ENCODE peak calls at places on chromosomes 3 and 15, in five cellular contexts. Z is K562, W is HepG2, D is GM12878, Y is H1. A is an unnamed sample. For H4K20me1, the result is how much of the 10 kb centered on the place peaks cover.

GRCh38 chr3:71129611-71130515 is 453.7 kb downstream of the FOXP1 start:
- DNase-seq in Y (no peak), Z (no peak), D (no peak), W (no peak), A (no peak)

GRCh38 chr15:98609144-98609852 is 39.0 kb upstream of the IGF1R start:
- DNase-seq in Z (no peak), Y (peak), D (no peak), W (no peak), A (no peak)

GRCh38 chr15:57069423-57069822 is 151.0 kb downstream of the TCF12 start:
- DNase-seq in Z (no peak), W (no peak), D (no peak), Y (no peak), A (no peak)

GRCh38 chr3:17770682-17771081 is 28.3 kb upstream of the TBC1D5 start:
- DNase-seq in W (no peak), D (no peak), Z (no peak), Y (no peak), A (no peak)

GRCh38 chr15:55108858-55109518 is 87.8 kb downstream of the RSL24D1 start:
- DNase-seq in Y (peak), D (peak), Z (peak), W (peak), A (peak)

GRCh38 chr3:131491775-131492174 is 11.0 kb downstream of the MRPL3 start:
- DNase-seq in Y (no peak), Z (no peak), D (no peak), W (no peak), A (no peak)

GRCh38 chr3:66418432-66419052 is 82.3 kb downstream of the LRIG1 start:
- DNase-seq in Z (no peak), Y (no peak), D (no peak), W (no peak), A (no peak)

GRCh38 chr3:194985031-194985578 is 285.9 kb downstream of the XXYLT1 start:
- DNase-seq in D (no peak), Y (peak), Z (no peak), W (peak), A (no peak)

GRCh38 chr3:31981206-31982181 is at the start of the genes OSBPL10 and ZNF860:
- DNase-seq in Y (peak), W (peak), D (no peak), Z (peak), A (peak)

GRCh38 chr3:194877311-194878119 is 191.8 kb downstream of the FAM43A start:
- DNase-seq in D (no peak), Y (peak), W (peak), Z (no peak), A (no peak)

GRCh38 chr3:147699175-147699838 is 290.1 kb downstream of the ZIC1 start:
- DNase-seq in W (no peak), Y (no peak), Z (no peak), D (no peak), A (no peak)

GRCh38 chr15:41935566-41936020 is 36.8 kb downstream of the EHD4 start:
- DNase-seq in D (no peak), Y (no peak), W (no peak), Z (no peak), A (no peak)

GRCh38 chr3:12954891-12955650 is 113.7 kb upstream of the RPL32 start:
- DNase-seq in D (no peak), W (no peak), Z (no peak), Y (no peak), A (peak)

GRCh38 chr3:140436421-140436820 is 241.4 kb upstream of the TRIM42 start:
- DNase-seq in D (no peak), Z (no peak), Y (no peak), W (no peak), A (no peak)

GRCh38 chr3:151011427-151011826 is 38.9 kb upstream of the CLRN1 start:
- DNase-seq in W (no peak), D (no peak), Y (no peak), Z (no peak), A (no peak)

GRCh38 chr3:2983987-2984724 is 126.0 kb downstream of the IL5RA start:
- DNase-seq in D (no peak), Y (no peak), W (no peak), Z (no peak), A (no peak)

GRCh38 chr3:65344444-65344843 is 656.6 kb upstream of the ADAMTS9 start:
- DNase-seq in Y (no peak), W (no peak), Z (no peak), D (no peak), A (no peak)

GRCh38 chr3:22608721-22609120 is 594.4 kb upstream of the UBE2E2 start:
- DNase-seq in Z (no peak), W (no peak), Y (no peak), D (no peak), A (no peak)

GRCh38 chr3:151367448-151367847 is 17.1 kb downstream of the P2RY12 start:
- DNase-seq in Z (no peak), Y (no peak), W (no peak), D (no peak), A (no peak)

GRCh38 chr3:189132125-189132744 is 39.5 kb upstream of the TPRG1 start:
- DNase-seq in D (peak), Z (no peak), Y (no peak), W (peak), A (no peak)

GRCh38 chr3:172290457-172290856 is 157.8 kb downstream of the GHSR start:
- DNase-seq in D (no peak), Z (no peak), Y (no peak), W (no peak), A (no peak)

GRCh38 chr3:160078533-160078932 is 89.9 kb downstream of the IL12A start:
- DNase-seq in Y (no peak), W (no peak), D (no peak), Z (no peak), A (no peak)

GRCh38 chr3:64214697-64215018 is 10.6 kb downstream of the PRICKLE2 start:
- DNase-seq in Z (no peak), Y (no peak), D (no peak), W (no peak), A (no peak)

GRCh38 chr15:32029862-32030781 is at the start of gene CHRNA7:
- DNase-seq in Y (peak), Z (peak), D (no peak), W (peak), A (peak)
- TF ChIP-seq USF2 in Y (no peak), Z (no peak), D (no peak), W (no peak), A (no peak)

DNA sequence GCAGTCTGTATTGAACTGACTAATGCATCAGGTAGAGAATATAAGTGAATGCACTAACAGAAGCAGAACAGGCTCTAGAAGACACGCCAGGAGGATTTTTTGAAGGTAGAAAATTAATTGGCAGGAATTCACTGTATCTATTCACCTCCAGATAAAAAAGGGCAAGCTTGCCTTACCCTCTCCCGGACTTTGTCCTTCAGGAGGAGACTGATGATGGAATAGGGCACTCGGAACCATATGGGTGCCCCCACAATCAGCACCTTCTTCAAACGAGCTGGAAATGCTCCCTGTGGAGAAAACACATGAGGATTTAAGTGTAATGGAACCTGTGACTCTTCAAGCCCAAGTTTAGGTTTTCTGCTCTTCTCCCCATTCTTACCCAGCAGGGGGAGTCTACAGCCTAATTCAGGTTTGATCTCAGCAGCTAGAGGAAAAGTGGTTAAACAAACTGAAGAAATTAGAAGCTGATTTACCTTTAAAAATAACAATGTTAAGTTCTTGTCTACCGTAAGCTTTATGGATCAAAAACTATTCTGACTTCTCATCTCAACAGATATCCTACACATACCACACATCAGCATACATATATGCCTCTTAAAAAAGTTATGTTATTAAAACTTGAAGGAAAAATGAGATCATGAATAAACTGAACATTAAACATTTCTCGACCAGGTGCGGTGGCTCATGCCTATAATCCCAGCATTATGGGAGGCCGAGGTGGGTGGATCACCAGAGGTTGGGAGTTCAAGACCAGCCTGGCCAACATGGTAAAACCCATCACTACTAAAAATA is 57.4 kb upstream of the SIN3A start:
- DNase-seq in W (peak), Z (peak), D (no peak), Y (no peak), A (peak)
- TF ChIP-seq CHD2 in W (no peak), Z (no peak), D (no peak), Y (no peak), A (no peak)

DNA sequence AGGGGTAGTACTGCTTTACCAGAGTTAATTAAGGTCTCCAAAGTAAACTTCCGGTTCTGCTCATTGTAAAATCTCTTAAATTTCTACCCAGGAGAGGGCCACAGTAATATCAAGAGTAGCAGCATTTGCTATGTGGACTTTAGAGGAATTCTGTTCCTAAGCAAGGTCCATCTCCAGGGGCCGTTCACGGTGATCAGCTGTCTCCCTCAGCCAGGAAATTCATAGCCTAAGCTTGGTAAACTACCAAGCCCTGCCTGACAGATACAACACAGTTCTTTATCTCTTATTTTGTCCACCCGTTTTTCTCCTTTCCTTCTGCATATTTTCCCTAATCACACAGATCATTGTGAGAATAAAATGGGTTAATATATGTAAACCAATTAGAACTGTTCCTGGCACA is 2.3 kb downstream of the DUT start:
- DNase-seq in D (no peak), W (peak), Y (no peak), Z (no peak), A (no peak)
- H4K20me1 ChIP-seq in D (under half), W (under half), Y (under half), Z (under half), A (under half)

GRCh38 chr3:108208831-108209230 is 13.4 kb downstream of the IFT57 start:
- DNase-seq in W (no peak), Y (no peak), D (peak), Z (no peak), A (no peak)
- TF ChIP-seq USF2 in W (no peak), Y (no peak), D (no peak), Z (no peak), A (no peak)

GRCh38 chr15:85284497-85284896 is 95.9 kb upstream of the AKAP13 start:
- DNase-seq in Y (no peak), W (no peak), Z (no peak), D (peak), A (no peak)

GRCh38 chr15:85280203-85280602 is 100.2 kb upstream of the AKAP13 start:
- DNase-seq in Z (no peak), D (peak), W (no peak), Y (no peak), A (no peak)

GRCh38 chr15:85276921-85277320 is 103.5 kb upstream of the AKAP13 start:
- DNase-seq in Y (no peak), W (no peak), Z (no peak), D (no peak), A (no peak)

GRCh38 chr15:85277847-85278246 is 102.6 kb upstream of the AKAP13 start:
- DNase-seq in D (no peak), W (no peak), Z (no peak), Y (no peak), A (no peak)

DNA sequence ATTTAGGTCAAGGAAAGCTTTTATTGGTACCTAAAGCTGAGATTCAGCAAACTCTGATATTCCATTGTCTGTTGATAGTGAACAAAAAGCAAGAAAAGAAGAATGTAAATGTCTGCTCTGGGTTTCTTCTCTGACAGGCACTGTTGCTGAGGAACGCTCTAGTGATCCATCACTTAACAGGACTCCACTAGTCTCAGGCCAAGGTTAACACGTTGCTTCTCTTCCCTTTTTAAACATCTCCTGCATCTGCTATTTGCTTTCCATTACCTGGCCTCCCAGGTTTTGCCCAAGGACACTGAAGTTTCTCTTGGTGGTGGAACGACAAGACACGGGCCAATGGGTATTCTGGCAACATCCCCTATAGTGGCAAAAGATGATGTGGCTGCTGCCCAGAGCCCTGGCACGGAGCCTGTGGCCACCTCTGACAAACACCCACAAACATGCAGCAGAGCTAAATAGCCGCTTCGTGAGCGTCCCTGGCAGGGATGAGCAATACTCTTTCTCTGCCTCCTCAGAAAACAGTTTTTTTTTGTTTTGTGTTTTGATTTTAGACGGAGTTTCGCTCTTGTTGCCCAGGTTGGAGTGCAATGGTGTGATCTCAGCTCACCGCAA is 97.8 kb upstream of the AKAP13 start:
- DNase-seq in Y (no peak), D (no peak), Z (no peak), W (no peak), A (no peak)
- TF ChIP-seq CHD2 in Y (no peak), D (no peak), Z (no peak), W (no peak), A (no peak)